ENCODE peak calls at places on chromosomes 4 and X, in eight cellular contexts. One of them, this sample, is unnamed.

GRCh38 chr4:143597271-143597670 is 83.8 kb downstream of the SMARCA5 start:
- DNase-seq in IMR-90: no peak
- DNase-seq in GM23338: no peak
- DNase-seq in astrocyte: no peak
- DNase-seq in hepatocyte: no peak
- DNase-seq in neural progenitor cell: no peak
- DNase-seq in PC-3: no peak
- DNase-seq in H9: no peak
- DNase-seq in this sample: no peak

GRCh38 chr4:43690121-43690520 is 758.5 kb downstream of the KCTD8 start:
- DNase-seq in IMR-90: peak; percentile 1
- DNase-seq in GM23338: no peak
- DNase-seq in astrocyte: peak; percentile 10
- DNase-seq in hepatocyte: no peak
- DNase-seq in neural progenitor cell: no peak
- DNase-seq in PC-3: no peak
- DNase-seq in H9: no peak
- DNase-seq in this sample: no peak

GRCh38 chr4:95572304-95572991 is 23.7 kb upstream of the UNC5C start:
- DNase-seq in IMR-90: no peak
- DNase-seq in GM23338: peak; percentile 36
- DNase-seq in astrocyte: no peak
- DNase-seq in hepatocyte: peak; percentile 68
- DNase-seq in neural progenitor cell: no peak
- DNase-seq in PC-3: peak; percentile 72
- DNase-seq in H9: peak; percentile 53
- DNase-seq in this sample: no peak

GRCh38 chrX:56797966-56798711 is 69.1 kb downstream of the NBDY start:
- DNase-seq in IMR-90: no peak
- DNase-seq in GM23338: no peak
- DNase-seq in astrocyte: peak; percentile 42
- DNase-seq in hepatocyte: no peak
- DNase-seq in neural progenitor cell: no peak
- DNase-seq in PC-3: no peak
- DNase-seq in H9: peak; percentile 17
- DNase-seq in this sample: no peak

GRCh38 chr4:142818009-142818408 is 28.1 kb downstream of the INPP4B start:
- DNase-seq in IMR-90: peak; percentile 26
- DNase-seq in GM23338: no peak
- DNase-seq in astrocyte: peak; percentile 95
- DNase-seq in hepatocyte: no peak
- DNase-seq in neural progenitor cell: no peak
- DNase-seq in PC-3: peak; percentile 29
- DNase-seq in H9: no peak
- DNase-seq in this sample: no peak

GRCh38 chr4:173167793-173168395 is 717 bp upstream of the GALNT7 start:
- DNase-seq in IMR-90: peak; percentile 30
- DNase-seq in GM23338: peak; percentile 73
- DNase-seq in astrocyte: peak; percentile 40
- DNase-seq in hepatocyte: peak; percentile 60
- DNase-seq in neural progenitor cell: peak; percentile 67
- DNase-seq in PC-3: peak; percentile 48
- DNase-seq in H9: peak; percentile 66
- DNase-seq in this sample: peak; percentile 69

GRCh38 chr4:101931619-101932018 is 141.1 kb downstream of the BANK1 start:
- DNase-seq in IMR-90: no peak
- DNase-seq in GM23338: no peak
- DNase-seq in astrocyte: no peak
- DNase-seq in hepatocyte: no peak
- DNase-seq in neural progenitor cell: no peak
- DNase-seq in PC-3: no peak
- DNase-seq in H9: no peak
- DNase-seq in this sample: no peak

GRCh38 chr4:90419124-90419711 is 292.0 kb downstream of the CCSER1 start:
- DNase-seq in IMR-90: peak; percentile 37
- DNase-seq in GM23338: peak; percentile 67
- DNase-seq in astrocyte: peak; percentile 16
- DNase-seq in hepatocyte: peak; percentile 50
- DNase-seq in neural progenitor cell: peak; percentile 46
- DNase-seq in PC-3: peak; percentile 56
- DNase-seq in H9: no peak
- DNase-seq in this sample: peak; percentile 73

GRCh38 chrX:96715412-96715940 is 30.8 kb downstream of the DIAPH2 start:
- DNase-seq in IMR-90: peak; percentile 78
- DNase-seq in GM23338: no peak
- DNase-seq in astrocyte: peak; percentile 8
- DNase-seq in hepatocyte: no peak
- DNase-seq in neural progenitor cell: no peak
- DNase-seq in PC-3: peak; percentile 78
- DNase-seq in H9: no peak
- DNase-seq in this sample: no peak

GRCh38 chrX:115330498-115331138 is 41.1 kb downstream of the LUZP4 start:
- DNase-seq in IMR-90: peak; percentile 76
- DNase-seq in GM23338: peak; percentile 70
- DNase-seq in astrocyte: peak; percentile 43
- DNase-seq in hepatocyte: peak; percentile 83
- DNase-seq in neural progenitor cell: peak; percentile 79
- DNase-seq in PC-3: peak; percentile 69
- DNase-seq in H9: peak; percentile 64
- DNase-seq in this sample: peak; percentile 83

GRCh38 chr4:16827762-16828724 is 70.4 kb downstream of the LDB2 start:
- DNase-seq in IMR-90: peak; percentile 4
- DNase-seq in GM23338: peak; percentile 51
- DNase-seq in astrocyte: peak; percentile 14
- DNase-seq in hepatocyte: no peak
- DNase-seq in neural progenitor cell: peak; percentile 41
- DNase-seq in PC-3: no peak
- DNase-seq in H9: no peak
- DNase-seq in this sample: no peak
- H2AFZ ChIP-seq in IMR-90: no peak overlapping the region
- H2AFZ ChIP-seq in GM23338: no peak overlapping the region
- H2AFZ ChIP-seq in astrocyte: no peak overlapping the region
- H2AFZ ChIP-seq in hepatocyte: no peak overlapping the region
- H2AFZ ChIP-seq in neural progenitor cell: no peak overlapping the region
- H2AFZ ChIP-seq in PC-3: no peak overlapping the region
- H2AFZ ChIP-seq in H9: no peak overlapping the region
- H2AFZ ChIP-seq in this sample: no peak overlapping the region

GRCh38 chr4:156113138-156113537 is 159.5 kb upstream of the CTSO start:
- DNase-seq in IMR-90: no peak
- DNase-seq in GM23338: peak; percentile 13
- DNase-seq in astrocyte: peak; percentile 21
- DNase-seq in hepatocyte: no peak
- DNase-seq in neural progenitor cell: no peak
- DNase-seq in PC-3: peak; percentile 36
- DNase-seq in H9: no peak
- DNase-seq in this sample: peak; percentile 62

GRCh38 chr4:156111706-156112105 is 158.0 kb upstream of the CTSO start:
- DNase-seq in IMR-90: no peak
- DNase-seq in GM23338: peak; percentile 55
- DNase-seq in astrocyte: no peak
- DNase-seq in hepatocyte: no peak
- DNase-seq in neural progenitor cell: no peak
- DNase-seq in PC-3: no peak
- DNase-seq in H9: no peak
- DNase-seq in this sample: no peak

DNA sequence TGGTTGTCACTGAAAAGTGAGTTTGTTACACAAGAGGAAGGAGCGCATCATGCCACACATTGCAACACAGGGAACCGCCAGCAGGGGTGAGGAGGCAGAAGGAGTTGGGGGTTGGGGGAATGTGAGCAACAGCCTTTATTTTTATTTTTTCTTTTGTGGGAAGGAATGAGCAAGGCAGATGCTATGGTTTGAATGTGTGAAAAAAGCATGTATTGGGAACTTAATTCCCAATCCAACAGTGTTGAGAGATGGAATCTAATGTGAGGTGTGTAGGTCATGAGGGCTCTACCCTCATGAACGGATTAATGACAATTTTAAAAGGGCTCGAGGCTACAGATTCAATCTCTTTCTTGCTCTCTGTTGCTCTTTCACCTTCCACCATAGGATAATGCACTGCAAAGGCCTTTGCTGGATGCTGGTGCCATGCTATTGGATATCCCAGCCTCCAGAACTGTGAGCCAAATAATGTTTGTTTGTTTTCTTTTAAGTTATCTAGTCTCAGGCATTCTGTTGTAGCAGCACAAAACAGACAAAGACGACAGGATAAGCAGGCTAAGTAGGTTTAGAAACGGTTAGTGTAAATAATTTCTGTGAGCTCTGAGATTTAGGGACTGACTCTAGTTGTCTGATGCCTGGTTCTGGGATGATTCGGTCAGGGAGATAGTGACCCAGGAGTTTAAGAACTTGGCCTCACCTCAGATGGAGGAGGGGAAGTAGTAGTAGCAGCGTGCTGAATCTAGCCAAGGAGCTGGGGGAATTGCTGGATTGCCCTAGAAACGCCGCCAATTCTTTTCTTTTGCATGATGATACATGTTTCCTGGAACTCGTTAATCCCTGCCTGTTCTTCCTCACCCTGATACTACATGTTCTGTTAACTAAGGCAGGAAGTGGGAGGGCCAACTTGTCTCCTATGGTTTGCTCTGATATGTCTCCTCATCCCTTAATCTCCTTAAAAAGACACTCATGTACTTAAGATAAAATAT is 156.6 kb upstream of the CTSO start:
- DNase-seq in IMR-90: peak; percentile 8
- DNase-seq in GM23338: peak; percentile 72
- DNase-seq in astrocyte: peak; percentile 18
- DNase-seq in hepatocyte: peak; percentile 28
- DNase-seq in neural progenitor cell: no peak
- DNase-seq in PC-3: no peak
- DNase-seq in H9: peak; percentile 49
- DNase-seq in this sample: peak; percentile 69
- H3K27ac ChIP-seq in IMR-90: no peak overlapping the region
- H3K27ac ChIP-seq in GM23338: peak overlapping the region; percentile 72
- H3K27ac ChIP-seq in astrocyte: no peak overlapping the region
- H3K27ac ChIP-seq in hepatocyte: peak overlapping the region; percentile 46
- H3K27ac ChIP-seq in neural progenitor cell: no peak overlapping the region
- H3K27ac ChIP-seq in PC-3: no peak overlapping the region
- H3K27ac ChIP-seq in H9: no peak overlapping the region
- H3K27ac ChIP-seq in this sample: no peak overlapping the region

DNA sequence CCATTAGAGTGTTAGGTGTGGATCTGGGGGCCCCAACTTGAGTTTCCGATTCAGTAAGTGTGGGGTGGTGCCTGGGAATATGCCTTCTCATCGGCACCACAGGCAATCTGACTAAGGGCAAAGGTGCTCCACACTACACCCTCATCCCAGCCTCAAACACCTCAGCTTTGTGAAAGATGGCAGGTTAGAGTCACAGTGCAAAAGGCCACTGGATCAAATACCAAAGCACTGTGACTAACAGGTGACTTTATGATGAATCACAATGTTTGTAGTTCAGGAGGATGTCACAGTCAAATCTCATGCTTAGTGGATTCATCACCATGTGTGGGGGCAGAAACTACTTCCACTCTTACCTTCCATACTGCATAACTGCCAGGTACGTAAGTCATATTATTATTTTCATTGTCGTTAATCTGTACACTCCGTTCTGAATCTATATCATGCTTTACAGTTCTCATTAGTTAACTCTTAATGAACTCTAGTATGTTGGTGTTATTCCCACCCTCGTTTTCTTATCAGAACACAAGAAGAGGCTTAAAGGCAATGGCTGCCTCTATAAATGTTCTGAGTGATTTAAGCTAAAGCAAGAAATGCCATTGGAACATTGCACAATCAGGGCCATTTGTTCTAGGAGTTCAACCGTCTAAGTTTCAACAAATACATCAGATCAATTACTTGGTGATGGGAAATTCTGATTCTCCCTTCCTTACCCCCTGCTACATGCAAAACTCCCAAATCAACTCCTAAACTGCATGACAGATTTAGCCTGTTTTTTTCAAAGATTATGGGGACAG is 50.2 kb downstream of the PRKG2 start:
- DNase-seq in IMR-90: peak; percentile 83
- DNase-seq in GM23338: no peak
- DNase-seq in astrocyte: peak; percentile 67
- DNase-seq in hepatocyte: peak; percentile 42
- DNase-seq in neural progenitor cell: no peak
- DNase-seq in PC-3: peak; percentile 94
- DNase-seq in H9: no peak
- DNase-seq in this sample: no peak
- H2AFZ ChIP-seq in IMR-90: no peak overlapping the region
- H2AFZ ChIP-seq in GM23338: no peak overlapping the region
- H2AFZ ChIP-seq in astrocyte: no peak overlapping the region
- H2AFZ ChIP-seq in hepatocyte: no peak overlapping the region
- H2AFZ ChIP-seq in neural progenitor cell: no peak overlapping the region
- H2AFZ ChIP-seq in PC-3: peak overlapping the region; percentile 76
- H2AFZ ChIP-seq in H9: no peak overlapping the region
- H2AFZ ChIP-seq in this sample: no peak overlapping the region

GRCh38 chrX:42695800-42696358 is 82.1 kb downstream of the PPP1R2C start:
- DNase-seq in IMR-90: no peak
- DNase-seq in GM23338: no peak
- DNase-seq in astrocyte: no peak
- DNase-seq in hepatocyte: no peak
- DNase-seq in neural progenitor cell: peak; percentile 31
- DNase-seq in PC-3: no peak
- DNase-seq in H9: no peak
- DNase-seq in this sample: no peak

GRCh38 chrX:42691196-42691595 is 86.8 kb downstream of the PPP1R2C start:
- DNase-seq in IMR-90: no peak
- DNase-seq in GM23338: no peak
- DNase-seq in astrocyte: no peak
- DNase-seq in hepatocyte: no peak
- DNase-seq in neural progenitor cell: no peak
- DNase-seq in PC-3: no peak
- DNase-seq in H9: no peak
- DNase-seq in this sample: no peak

GRCh38 chrX:42697544-42697943 is 80.4 kb downstream of the PPP1R2C start:
- DNase-seq in IMR-90: no peak
- DNase-seq in GM23338: no peak
- DNase-seq in astrocyte: no peak
- DNase-seq in hepatocyte: peak; percentile 28
- DNase-seq in neural progenitor cell: no peak
- DNase-seq in PC-3: no peak
- DNase-seq in H9: no peak
- DNase-seq in this sample: no peak

GRCh38 chrX:42694260-42694815 is 83.6 kb downstream of the PPP1R2C start:
- DNase-seq in IMR-90: no peak
- DNase-seq in GM23338: no peak
- DNase-seq in astrocyte: no peak
- DNase-seq in hepatocyte: no peak
- DNase-seq in neural progenitor cell: no peak
- DNase-seq in PC-3: no peak
- DNase-seq in H9: no peak
- DNase-seq in this sample: no peak

DNA sequence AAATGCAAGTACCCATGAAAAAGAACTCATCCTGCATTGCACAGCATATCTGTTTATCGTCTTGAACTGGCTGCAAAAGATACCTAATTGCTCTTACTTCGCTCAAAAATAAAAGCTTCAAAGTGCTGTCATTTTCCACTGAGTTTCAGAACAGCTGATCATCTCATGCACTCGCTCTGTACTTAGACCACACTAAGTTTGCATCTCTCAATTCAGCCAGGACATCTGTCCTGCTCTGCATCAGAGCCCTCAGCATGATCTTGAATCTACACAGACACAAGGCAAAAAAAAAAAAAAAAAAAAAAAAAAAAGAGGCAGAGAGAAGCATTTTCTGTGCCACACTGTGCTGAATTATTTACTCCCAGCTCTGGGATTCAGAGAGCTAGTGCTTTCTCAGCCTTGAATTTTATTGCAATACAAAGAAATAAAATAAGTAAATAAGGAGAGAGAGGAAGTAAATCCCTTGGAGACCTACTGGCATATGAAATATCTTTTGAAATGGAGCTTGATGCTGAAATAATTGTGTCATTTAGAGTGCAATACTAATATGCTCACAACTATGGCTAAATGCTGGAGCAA is 81.3 kb downstream of the PPP1R2C start:
- DNase-seq in IMR-90: no peak
- DNase-seq in GM23338: no peak
- DNase-seq in astrocyte: no peak
- DNase-seq in hepatocyte: no peak
- DNase-seq in neural progenitor cell: no peak
- DNase-seq in PC-3: no peak
- DNase-seq in H9: no peak
- DNase-seq in this sample: no peak
- H3K27ac ChIP-seq in IMR-90: no peak overlapping the region
- H3K27ac ChIP-seq in GM23338: no peak overlapping the region
- H3K27ac ChIP-seq in astrocyte: no peak overlapping the region
- H3K27ac ChIP-seq in hepatocyte: peak overlapping the region; percentile 86
- H3K27ac ChIP-seq in neural progenitor cell: no peak overlapping the region
- H3K27ac ChIP-seq in PC-3: no peak overlapping the region
- H3K27ac ChIP-seq in H9: no peak overlapping the region
- H3K27ac ChIP-seq in this sample: no peak overlapping the region

This sample was measured in Karpas-422.